ENCODE peak calls at places on chromosomes 3 and 15, in ten cellular contexts. A, F, C, R, U, Z, S, X, E and B are unnamed samples.

GRCh38 chr3:59313365-59313764 is 263.5 kb upstream of the CFAP20DC start:
- DNase-seq in R (peak), Z (peak), A (peak), C (no peak), E (peak), X (peak), U (peak), F (no peak), S (peak), B (peak)

GRCh38 chr3:52281980-52282801 is 3.7 kb upstream of the WDR82 start:
- DNase-seq in S (no peak), U (peak), A (peak), R (peak), C (no peak), Z (no peak), F (peak), X (no peak), E (no peak), B (no peak)

GRCh38 chr3:104960579-104960978 is 406.1 kb upstream of the ALCAM start:
- DNase-seq in A (no peak), Z (no peak), E (no peak), R (peak), C (no peak), U (no peak), F (no peak), S (no peak), X (no peak), B (no peak)

GRCh38 chr3:3705090-3705775 is 94.0 kb upstream of the LRRN1 start:
- DNase-seq in F (no peak), A (no peak), C (no peak), E (no peak), Z (no peak), R (no peak), S (no peak), X (no peak), U (no peak), B (no peak)

GRCh38 chr15:101664303-101664913 is 12.2 kb upstream of the TM2D3 start:
- DNase-seq in X (no peak), C (no peak), A (no peak), U (no peak), R (peak), E (no peak), Z (no peak), F (no peak), S (peak), B (no peak)

GRCh38 chr15:39454189-39454986 is 126.5 kb upstream of the THBS1 start:
- DNase-seq in R (peak), S (no peak), X (no peak), F (no peak), A (peak), C (no peak), E (no peak), Z (no peak), U (no peak), B (no peak)

GRCh38 chr3:9169326-9169725 is 80.1 kb downstream of the SRGAP3 start:
- DNase-seq in S (no peak), C (peak), X (no peak), E (no peak), U (no peak), R (no peak), F (no peak), Z (no peak), A (no peak), B (peak)

GRCh38 chr15:47466357-47466756 is 250.9 kb upstream of the SEMA6D start:
- DNase-seq in A (no peak), X (no peak), S (no peak), C (peak), E (no peak), F (no peak), U (no peak), R (peak), Z (no peak), B (no peak)

GRCh38 chr3:39460677-39461076 is 6.8 kb upstream of the MOBP start:
- DNase-seq in R (no peak), S (no peak), C (no peak), Z (no peak), F (no peak), A (no peak), E (no peak), U (no peak), X (no peak), B (no peak)

GRCh38 chr3:108437439-108437838 is 73.0 kb downstream of the MYH15 start:
- DNase-seq in U (no peak), A (no peak), F (no peak), E (no peak), Z (no peak), S (no peak), R (no peak), C (no peak), X (no peak), B (no peak)

GRCh38 chr3:39408493-39409372 is 2.2 kb downstream of the RPSA start:
- DNase-seq in R (no peak), C (no peak), E (no peak), Z (no peak), U (no peak), S (no peak), X (no peak), A (peak), F (no peak), B (no peak)

GRCh38 chr3:16658933-16659793 is 53.9 kb upstream of the DAZL start:
- DNase-seq in X (no peak), U (no peak), S (no peak), Z (no peak), R (no peak), F (no peak), C (no peak), E (no peak), A (peak), B (no peak)

DNA sequence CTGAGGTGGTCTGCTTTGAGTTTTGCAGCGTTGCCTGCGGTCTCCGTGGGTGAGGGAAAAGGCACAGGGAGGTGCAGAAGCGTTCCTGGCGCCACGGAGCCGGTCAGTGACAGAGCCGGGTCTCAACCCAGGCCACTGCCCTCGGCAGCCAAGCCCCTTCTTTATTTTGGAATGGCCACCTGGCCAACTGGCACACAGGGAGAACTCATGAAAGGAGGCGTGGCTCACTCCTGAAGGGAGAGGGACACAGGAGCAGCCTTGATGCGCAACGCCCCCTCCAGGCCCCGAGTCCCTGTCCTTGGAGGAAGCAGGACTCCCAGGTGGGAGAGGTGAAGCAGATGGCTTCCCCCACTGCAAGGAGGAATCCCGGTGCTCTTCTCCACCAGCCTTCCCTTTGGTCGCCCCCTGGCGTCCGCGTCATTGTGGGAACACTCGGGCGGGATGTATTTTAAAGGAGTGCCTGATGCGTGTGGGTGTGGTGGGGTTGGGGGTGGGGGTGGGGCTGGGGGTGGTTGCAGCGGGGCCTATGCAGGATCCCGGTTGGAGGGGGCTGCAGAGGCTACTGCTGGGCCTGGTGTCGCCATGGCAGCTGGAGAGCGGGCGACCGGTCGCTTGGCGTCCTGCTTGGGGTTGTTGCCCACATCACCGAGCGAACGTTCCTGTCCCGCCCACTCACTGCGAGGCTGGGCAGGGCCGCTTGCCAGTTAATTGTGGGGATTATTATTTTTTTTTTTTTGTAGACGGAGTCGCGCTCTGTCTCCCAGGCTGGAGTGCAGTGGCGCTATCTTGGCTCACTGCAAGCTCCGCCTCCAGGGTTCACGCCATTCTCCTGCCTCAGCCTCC is 32.6 kb downstream of the APBA2 start:
- DNase-seq in X (peak), R (no peak), C (peak), F (peak), A (no peak), Z (no peak), S (peak), E (peak), U (no peak), B (no peak)
- TF ChIP-seq CTCF in X (peak), R (no peak), C (no peak), F (no peak), A (no peak), Z (no peak), S (peak), E (peak), U (no peak), B (peak)

GRCh38 chr15:55237219-55238130 is 40.7 kb upstream of the RSL24D1 start:
- DNase-seq in X (peak), C (no peak), S (no peak), Z (no peak), R (no peak), F (no peak), E (no peak), A (no peak), U (no peak), B (no peak)
- TF ChIP-seq CTCF in X (no peak), C (no peak), S (no peak), Z (no peak), R (no peak), F (no peak), E (no peak), A (no peak), U (no peak), B (no peak)

GRCh38 chr3:38281895-38282686 is at the start of gene SLC22A14:
- DNase-seq in C (no peak), E (no peak), U (no peak), R (no peak), F (no peak), S (no peak), Z (no peak), A (no peak), X (peak), B (peak)
- TF ChIP-seq CTCF in C (no peak), E (no peak), U (no peak), R (no peak), F (no peak), S (no peak), Z (no peak), A (no peak), X (peak), B (no peak)

DNA sequence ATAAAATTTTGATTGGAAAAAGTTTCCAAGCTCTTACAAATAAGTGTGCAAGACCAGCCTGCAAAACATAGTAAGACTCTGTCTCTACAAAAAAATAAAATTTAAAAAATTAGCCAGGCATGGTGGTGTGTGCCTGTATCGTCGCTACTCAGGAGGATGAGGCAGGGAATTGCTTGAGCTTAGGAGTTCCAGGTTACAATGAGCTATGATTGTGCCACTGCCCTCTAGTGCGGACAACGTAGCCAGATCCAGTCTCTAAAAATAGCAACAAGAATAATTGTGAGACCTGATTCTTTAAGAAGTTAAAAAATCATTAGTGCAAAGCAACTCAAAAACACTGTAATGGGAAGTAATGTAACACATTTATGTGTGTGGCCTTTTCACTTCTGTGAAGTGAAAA is 251.6 kb downstream of the RBMS3 start:
- DNase-seq in R (no peak), Z (no peak), U (no peak), S (no peak), A (no peak), X (no peak), F (no peak), C (no peak), E (no peak), B (no peak)
- TF ChIP-seq CTCF in R (no peak), Z (no peak), U (no peak), S (no peak), A (no peak), X (no peak), F (no peak), C (no peak), E (no peak), B (no peak)

GRCh38 chr15:71735013-71735757 is 75.2 kb upstream of the NR2E3 start:
- DNase-seq in Z (no peak), A (no peak), E (no peak), U (no peak), C (no peak), R (no peak), S (no peak), X (no peak), F (no peak), B (no peak)
- TF ChIP-seq CTCF in Z (no peak), A (no peak), E (no peak), U (no peak), C (no peak), R (no peak), S (no peak), X (no peak), F (no peak), B (no peak)

DNA sequence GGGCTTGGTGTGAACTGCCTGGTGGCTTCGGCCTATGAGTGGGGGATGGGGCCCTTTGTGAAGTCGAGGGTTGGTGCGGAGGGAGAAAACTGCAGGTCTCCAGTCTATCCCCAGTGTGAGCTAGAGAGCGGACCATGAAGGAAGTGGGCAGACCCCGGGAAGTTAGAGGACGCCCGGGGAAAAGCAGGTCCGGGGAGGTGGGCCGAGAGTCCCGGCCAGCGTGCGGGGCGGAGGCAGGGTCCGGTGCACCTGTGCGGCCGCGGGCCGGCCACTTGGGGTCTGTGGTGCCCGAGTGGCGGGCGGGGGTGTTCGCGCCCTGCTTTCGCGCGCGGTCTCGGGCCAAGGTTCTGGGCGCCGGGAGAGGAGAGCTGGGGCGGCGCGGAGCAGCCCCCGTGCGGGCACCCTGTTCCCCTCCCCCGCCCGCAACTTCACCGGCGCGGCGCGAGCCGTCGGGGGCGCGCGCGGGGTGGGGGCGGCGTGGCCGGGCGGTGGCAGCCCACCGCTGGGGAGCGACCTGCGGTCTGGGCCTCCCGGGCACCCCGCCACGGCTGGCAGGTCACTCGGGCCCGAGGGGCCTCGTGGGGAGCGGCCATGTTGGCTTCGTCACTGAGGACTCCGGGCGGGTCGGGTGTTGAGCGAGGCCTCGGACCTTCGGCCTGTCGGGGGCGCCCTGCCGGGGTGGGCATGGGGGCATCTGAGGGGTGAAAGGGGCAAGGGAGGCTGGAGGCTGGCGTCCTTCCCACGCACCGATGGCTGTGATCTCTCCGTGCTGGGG is 4.8 kb downstream of the UBE2E1 start:
- DNase-seq in E (peak), U (peak), Z (peak), C (no peak), R (no peak), F (peak), X (peak), S (peak), A (peak), B (peak)
- TF ChIP-seq CTCF in E (no peak), U (no peak), Z (peak), C (peak), R (peak), F (no peak), X (no peak), S (peak), A (no peak), B (peak)

GRCh38 chr3:195250473-195251251 is 20.3 kb downstream of the XXYLT1 start:
- DNase-seq in E (no peak), S (no peak), U (peak), A (no peak), C (no peak), Z (no peak), R (peak), X (no peak), F (no peak), B (peak)
- TF ChIP-seq CTCF in E (no peak), S (no peak), U (no peak), A (no peak), C (no peak), Z (no peak), R (peak), X (no peak), F (peak), B (peak)

GRCh38 chr3:128012050-128012449 is 40.2 kb upstream of the SEC61A1 start:
- DNase-seq in R (no peak), E (no peak), F (no peak), S (no peak), U (no peak), C (no peak), X (no peak), A (no peak), Z (no peak), B (no peak)

GRCh38 chr3:128014548-128014947 is 37.7 kb upstream of the SEC61A1 start:
- DNase-seq in S (no peak), Z (no peak), X (no peak), E (no peak), U (no peak), C (no peak), F (no peak), A (no peak), R (no peak), B (no peak)

GRCh38 chr3:128006471-128007424 is 45.5 kb upstream of the SEC61A1 start:
- DNase-seq in F (no peak), A (no peak), U (no peak), S (no peak), C (no peak), R (peak), E (peak), Z (no peak), X (no peak), B (no peak)

GRCh38 chr3:128009952-128010846 is 42.0 kb upstream of the SEC61A1 start:
- DNase-seq in S (peak), Z (no peak), E (no peak), X (no peak), R (peak), C (no peak), F (no peak), A (no peak), U (no peak), B (no peak)

DNA sequence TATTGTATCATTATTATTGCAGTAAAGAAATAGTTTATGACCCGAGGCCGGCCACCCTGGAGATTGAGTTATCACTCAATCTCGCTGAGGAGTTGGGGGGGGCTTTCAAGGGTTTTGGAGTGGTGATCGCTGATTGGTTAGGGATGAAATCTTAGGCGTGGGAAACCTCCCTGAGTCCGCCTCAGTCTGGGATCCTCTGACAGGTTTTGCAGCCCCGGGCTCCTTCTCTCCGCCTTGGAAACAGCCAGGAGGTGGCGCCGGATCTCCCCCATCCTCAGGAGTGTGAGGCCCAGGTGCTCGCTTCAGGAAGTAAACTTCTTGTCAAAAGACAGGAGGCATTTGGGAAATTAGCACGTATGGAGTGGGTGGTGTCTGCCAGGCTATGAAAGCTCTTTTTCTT is 41.1 kb upstream of the SEC61A1 start:
- DNase-seq in S (peak), F (no peak), E (peak), C (peak), R (peak), A (no peak), U (no peak), X (peak), Z (no peak), B (no peak)
- TF ChIP-seq CTCF in S (peak), F (no peak), E (peak), C (peak), R (peak), A (no peak), U (no peak), X (peak), Z (no peak), B (peak)

GRCh38 chr3:72324253-72324811 is 523.9 kb downstream of the SHQ1 start:
- DNase-seq in A (no peak), Z (no peak), F (no peak), X (no peak), U (no peak), E (no peak), S (no peak), C (no peak), R (no peak), B (no peak)
- TF ChIP-seq CTCF in A (no peak), Z (no peak), F (no peak), X (no peak), U (no peak), E (no peak), S (no peak), C (no peak), R (no peak), B (no peak)

GRCh38 chr15:68589783-68590710 is 11.3 kb downstream of the CORO2B start:
- DNase-seq in S (no peak), R (no peak), X (no peak), C (no peak), U (no peak), A (no peak), Z (no peak), E (no peak), F (peak), B (no peak)
- TF ChIP-seq CTCF in S (no peak), R (no peak), X (no peak), C (no peak), U (no peak), A (no peak), Z (no peak), E (no peak), F (no peak), B (no peak)